ENCODE peak calls at places on chromosomes 6 and 20, in eight cellular contexts. R, Y, U, C, A, X, H and I are unnamed samples.

GRCh38 chr6:44256291-44257006 is 879 bp downstream of the SLC35B2 start:
- DNase-seq in R (no peak), Y (no peak), U (no peak), C (no peak), A (no peak), X (no peak), H (no peak), I (no peak)

GRCh38 chr6:32168350-32168749 is 4.0 kb downstream of the EGFL8 start:
- DNase-seq in R (no peak), Y (no peak), U (no peak), C (no peak), A (no peak), X (no peak), H (no peak), I (no peak)

GRCh38 chr6:90222008-90222407 is 74.6 kb downstream of the BACH2 start:
- DNase-seq in R (no peak), Y (no peak), U (no peak), C (no peak), A (no peak), X (no peak), H (no peak), I (no peak)

GRCh38 chr20:1391640-1392442 is 1.0 kb downstream of the FKBP1A start:
- DNase-seq in R (no peak), Y (peak), U (peak), C (peak), A (no peak), X (no peak), H (no peak), I (no peak)

GRCh38 chr20:23159923-23160445 is 73.9 kb upstream of the CD93 start:
- DNase-seq in R (no peak), Y (no peak), U (no peak), C (no peak), A (no peak), X (no peak), H (no peak), I (no peak)

GRCh38 chr6:53042112-53042511 is 23.1 kb upstream of the FBXO9 start:
- DNase-seq in R (no peak), Y (peak), U (peak), C (no peak), A (no peak), X (no peak), H (peak), I (peak)

GRCh38 chr6:155061381-155061780 is 66.3 kb downstream of the TIAM2 start:
- DNase-seq in R (no peak), Y (no peak), U (no peak), C (no peak), A (no peak), X (no peak), H (no peak), I (no peak)

GRCh38 chr6:44735631-44735963 is 348.1 kb downstream of the CDC5L start:
- DNase-seq in R (no peak), Y (peak), U (peak), C (no peak), A (no peak), X (peak), H (no peak), I (peak)

GRCh38 chr6:151494235-151494950 is 576 bp downstream of the CCDC170 start:
- DNase-seq in R (peak), Y (peak), U (no peak), C (no peak), A (no peak), X (no peak), H (no peak), I (peak)